ENCODE peak calls at places on chromosomes 13 and 19, in seven cellular contexts. N is SHP77; E is activated T-helper 2 cell treated with anti-CD3 and anti-CD28 coated beads, Interferon-gamma antibody, Interleukin-2, Interleukin-4, amounts not matched to agents 10 μg/mL and 5 μg/mL and 100 μg/mL, durations not matched to agents 14 hours and 24 hours and 36 hours; L is activated naive CD4-positive, alpha-beta T cell; R is breast epithelium; A is T-cell; P is H54. B is an unnamed sample.

GRCh38 chr13:44312898-44313551 is 60.6 kb upstream of the SERP2 start:
- DNase-seq in N (no peak), E (no peak), L (no peak), R (no peak), A (no peak), P (no peak), B (no peak)

GRCh38 chr13:40064723-40065122 is 409.3 kb downstream of the COG6 start:
- DNase-seq in N (no peak), E (no peak), L (no peak), R (no peak), A (no peak), P (no peak), B (peak)

GRCh38 chr13:99124695-99125334 is 75.8 kb upstream of the UBAC2 start:
- DNase-seq in N (peak), E (no peak), L (no peak), R (no peak), A (no peak), P (peak), B (no peak)

GRCh38 chr13:49457221-49457620 is 13.1 kb downstream of the SETDB2 start:
- DNase-seq in N (no peak), E (no peak), L (no peak), R (no peak), A (no peak), P (no peak), B (no peak)

GRCh38 chr19:53977991-53978731 is 13.3 kb upstream of the CACNG6 start:
- DNase-seq in N (no peak), E (no peak), L (no peak), R (no peak), A (peak), P (peak), B (peak)

GRCh38 chr19:13042443-13043130 is 47.3 kb downstream of the NFIX start:
- DNase-seq in N (no peak), E (no peak), L (no peak), R (no peak), A (no peak), P (no peak), B (no peak)

GRCh38 chr19:49570138-49570856 is 10.1 kb downstream of the NOSIP start:
- DNase-seq in N (peak), E (peak), L (no peak), R (no peak), A (peak), P (peak), B (peak)

GRCh38 chr19:18153555-18154134 is 682 bp downstream of the PIK3R2 start:
- DNase-seq in N (no peak), E (no peak), L (no peak), R (no peak), A (no peak), P (no peak), B (no peak)

GRCh38 chr13:28120317-28120716 is 18.0 kb upstream of the PAN3 start:
- DNase-seq in N (no peak), E (no peak), L (no peak), R (no peak), A (no peak), P (no peak), B (no peak)

GRCh38 chr13:108176685-108177274 is 38.6 kb downstream of the LIG4 start:
- DNase-seq in N (peak), E (no peak), L (peak), R (no peak), A (peak), P (peak), B (peak)

GRCh38 chr13:75038315-75038881 is 443.6 kb downstream of the TBC1D4 start:
- DNase-seq in N (no peak), E (no peak), L (no peak), R (no peak), A (no peak), P (no peak), B (no peak)

GRCh38 chr13:97191143-97191542 is 31.0 kb upstream of the MBNL2 start:
- DNase-seq in N (peak), E (no peak), L (no peak), R (no peak), A (no peak), P (no peak), B (no peak)

GRCh38 chr13:25731511-25731910 is 320.3 kb downstream of the SHISA2 start:
- DNase-seq in N (no peak), E (no peak), L (no peak), R (no peak), A (no peak), P (no peak), B (no peak)

GRCh38 chr13:45773236-45773635 is 71.1 kb downstream of the CBY2 start:
- DNase-seq in N (no peak), E (no peak), L (no peak), R (no peak), A (no peak), P (no peak), B (no peak)

GRCh38 chr19:50896591-50897190 is 14.5 kb downstream of the KLK4 start:
- DNase-seq in N (peak), E (no peak), L (no peak), R (peak), A (no peak), P (no peak), B (peak)

GRCh38 chr19:5137571-5138124 is 168.7 kb downstream of the KDM4B start:
- DNase-seq in N (no peak), E (no peak), L (no peak), R (no peak), A (no peak), P (no peak), B (no peak)

GRCh38 chr13:110150384-110151091 is 156.4 kb downstream of the COL4A1 start:
- DNase-seq in N (no peak), E (no peak), L (no peak), R (no peak), A (no peak), P (no peak), B (no peak)

GRCh38 chr13:39483326-39483725 is 119.7 kb downstream of the LHFPL6 start:
- DNase-seq in N (no peak), E (no peak), L (no peak), R (no peak), A (no peak), P (no peak), B (peak)

GRCh38 chr13:102846261-102847015 is 606 bp downstream of the ERCC5 start:
- DNase-seq in N (peak), E (peak), L (peak), R (no peak), A (peak), P (no peak), B (peak)

GRCh38 chr13:23505007-23505406 is 65.2 kb upstream of the TNFRSF19 start:
- DNase-seq in N (no peak), E (no peak), L (no peak), R (no peak), A (no peak), P (no peak), B (no peak)

GRCh38 chr13:45207319-45207718 is 6.5 kb upstream of the KCTD4 start:
- DNase-seq in N (no peak), E (no peak), L (no peak), R (no peak), A (no peak), P (no peak), B (no peak)

GRCh38 chr19:40217921-40218890 is at the start of gene TTC9B:
- DNase-seq in N (no peak), E (peak), L (no peak), R (no peak), A (peak), P (no peak), B (no peak)